ENCODE peak calls at places on chromosomes 5 and 9, in nine cellular contexts. T, Y, P, C, H, R, V, S and M are unnamed samples.

GRCh38 chr9:126205260-126205659 is 121.4 kb upstream of the MVB12B start:
- DNase-seq in T (no peak), Y (no peak), P (peak), C (no peak), H (no peak), R (no peak), V (no peak), S (no peak), M (no peak)

GRCh38 chr9:27572918-27573698 is at the start of gene C9orf72:
- DNase-seq in T (no peak), Y (peak), P (peak), C (peak), H (no peak), R (peak), V (peak), S (peak), M (peak)

GRCh38 chr5:13640270-13640669 is 304.2 kb downstream of the DNAH5 start:
- DNase-seq in T (peak), Y (no peak), P (no peak), C (no peak), H (no peak), R (no peak), V (no peak), S (no peak), M (no peak)

GRCh38 chr5:25327173-25327572 is 682.4 kb upstream of the CDH10 start:
- DNase-seq in T (no peak), Y (no peak), P (no peak), C (no peak), H (no peak), R (no peak), V (no peak), S (no peak), M (no peak)

GRCh38 chr5:150511641-150512367 is 3.9 kb downstream of the NDST1 start:
- DNase-seq in T (peak), Y (no peak), P (no peak), C (peak), H (no peak), R (no peak), V (peak), S (peak), M (peak)

GRCh38 chr5:126098330-126099017 is 324.7 kb upstream of the GRAMD2B start:
- DNase-seq in T (no peak), Y (no peak), P (no peak), C (no peak), H (no peak), R (no peak), V (no peak), S (peak), M (no peak)

GRCh38 chr9:21993893-21994525 is at the start of gene CDKN2A:
- DNase-seq in T (no peak), Y (peak), P (peak), C (peak), H (peak), R (peak), V (peak), S (peak), M (no peak)

GRCh38 chr5:92019376-92019990 is 636.4 kb upstream of the ARRDC3 start:
- DNase-seq in T (peak), Y (no peak), P (no peak), C (no peak), H (no peak), R (no peak), V (no peak), S (peak), M (no peak)

DNA sequence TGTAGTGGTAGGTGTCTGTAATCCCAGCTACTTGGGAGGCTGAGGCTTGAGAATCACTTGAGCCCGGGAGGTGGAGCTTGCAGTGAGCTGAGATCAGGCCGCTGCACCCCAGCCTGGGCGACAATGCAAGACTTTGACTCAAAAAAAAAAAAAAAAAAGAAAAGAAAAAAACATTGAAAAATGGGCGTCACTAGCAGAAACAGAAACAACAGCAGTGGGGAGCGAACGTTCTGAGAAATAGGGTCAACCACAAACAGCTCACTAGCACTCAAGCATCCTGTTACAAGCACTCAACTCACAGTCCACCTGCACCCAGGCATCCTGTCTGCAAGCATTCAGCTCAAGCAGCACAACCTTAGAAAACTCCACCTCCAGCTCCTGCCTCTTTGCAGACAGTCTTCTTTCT is 17.2 kb downstream of the TRIM14 start:
- DNase-seq in T (no peak), Y (peak), P (peak), C (no peak), H (peak), R (peak), V (peak), S (peak), M (no peak)
- H3K27ac ChIP-seq in T (no peak), Y (no peak), P (peak), C (no peak), H (no peak), R (no peak), V (no peak), S (no peak), M (no peak)

GRCh38 chr5:132500244-132500930 is 9.8 kb upstream of the IRF1 start:
- DNase-seq in T (no peak), Y (peak), P (no peak), C (peak), H (no peak), R (no peak), V (peak), S (no peak), M (no peak)
- H3K27ac ChIP-seq in T (peak), Y (peak), P (no peak), C (no peak), H (no peak), R (peak), V (peak), S (no peak), M (no peak)

DNA sequence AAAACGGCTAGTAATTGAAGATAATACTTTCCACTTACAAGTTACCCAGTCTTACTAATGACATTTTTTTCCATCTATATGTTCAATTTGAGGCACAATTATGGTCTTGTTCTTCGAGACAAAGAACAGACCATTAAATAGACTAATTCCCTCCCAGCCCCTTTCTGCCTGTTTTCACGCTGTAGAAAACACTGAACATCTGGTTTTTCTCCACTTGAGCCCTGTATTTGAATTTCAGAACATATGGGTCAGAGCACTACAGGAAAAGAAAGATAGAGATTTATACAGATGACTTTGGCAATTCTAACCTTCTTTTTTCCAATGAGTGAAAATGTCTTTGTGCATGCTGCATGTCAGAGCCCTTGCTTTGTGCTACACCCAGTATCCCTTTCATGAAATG is 506.9 kb downstream of the LRRC70 start:
- DNase-seq in T (no peak), Y (no peak), P (no peak), C (no peak), H (no peak), R (no peak), V (no peak), S (no peak), M (no peak)
- H3K27ac ChIP-seq in T (no peak), Y (no peak), P (no peak), C (no peak), H (no peak), R (no peak), V (no peak), S (no peak), M (no peak)

GRCh38 chr5:119321569-119322311 is 34.1 kb upstream of the TNFAIP8 start:
- DNase-seq in T (no peak), Y (no peak), P (no peak), C (no peak), H (no peak), R (no peak), V (no peak), S (no peak), M (no peak)

GRCh38 chr5:119319401-119319800 is 36.4 kb upstream of the TNFAIP8 start:
- DNase-seq in T (no peak), Y (no peak), P (no peak), C (no peak), H (no peak), R (no peak), V (no peak), S (no peak), M (no peak)

GRCh38 chr5:119322312-119322947 is 33.4 kb upstream of the TNFAIP8 start:
- DNase-seq in T (no peak), Y (no peak), P (no peak), C (no peak), H (no peak), R (no peak), V (no peak), S (no peak), M (no peak)

GRCh38 chr5:119318256-119318914 is 37.4 kb upstream of the TNFAIP8 start:
- DNase-seq in T (no peak), Y (no peak), P (no peak), C (no peak), H (no peak), R (no peak), V (no peak), S (no peak), M (no peak)

DNA sequence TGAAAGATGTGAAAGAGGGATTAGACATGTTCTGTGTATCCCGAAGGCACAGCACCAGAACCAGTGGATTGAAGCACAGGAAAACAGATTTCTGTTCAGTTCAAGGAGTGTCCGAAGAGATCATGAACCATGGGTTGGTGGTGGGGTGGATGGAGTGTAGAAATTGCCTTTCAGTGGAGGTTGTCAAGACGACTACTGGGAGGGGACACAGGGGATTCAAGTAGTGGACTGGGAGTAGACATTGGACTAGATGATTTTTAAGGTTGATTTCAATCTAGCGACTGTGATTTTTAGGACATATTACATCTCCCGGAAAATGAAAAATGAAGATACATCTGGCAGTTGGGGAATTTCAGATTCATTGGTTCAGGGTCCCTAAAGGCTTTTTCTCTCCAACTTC is 35.9 kb upstream of the TNFAIP8 start:
- DNase-seq in T (no peak), Y (no peak), P (no peak), C (no peak), H (no peak), R (no peak), V (no peak), S (no peak), M (no peak)
- H3K27ac ChIP-seq in T (peak), Y (no peak), P (no peak), C (no peak), H (no peak), R (no peak), V (no peak), S (no peak), M (no peak)

DNA sequence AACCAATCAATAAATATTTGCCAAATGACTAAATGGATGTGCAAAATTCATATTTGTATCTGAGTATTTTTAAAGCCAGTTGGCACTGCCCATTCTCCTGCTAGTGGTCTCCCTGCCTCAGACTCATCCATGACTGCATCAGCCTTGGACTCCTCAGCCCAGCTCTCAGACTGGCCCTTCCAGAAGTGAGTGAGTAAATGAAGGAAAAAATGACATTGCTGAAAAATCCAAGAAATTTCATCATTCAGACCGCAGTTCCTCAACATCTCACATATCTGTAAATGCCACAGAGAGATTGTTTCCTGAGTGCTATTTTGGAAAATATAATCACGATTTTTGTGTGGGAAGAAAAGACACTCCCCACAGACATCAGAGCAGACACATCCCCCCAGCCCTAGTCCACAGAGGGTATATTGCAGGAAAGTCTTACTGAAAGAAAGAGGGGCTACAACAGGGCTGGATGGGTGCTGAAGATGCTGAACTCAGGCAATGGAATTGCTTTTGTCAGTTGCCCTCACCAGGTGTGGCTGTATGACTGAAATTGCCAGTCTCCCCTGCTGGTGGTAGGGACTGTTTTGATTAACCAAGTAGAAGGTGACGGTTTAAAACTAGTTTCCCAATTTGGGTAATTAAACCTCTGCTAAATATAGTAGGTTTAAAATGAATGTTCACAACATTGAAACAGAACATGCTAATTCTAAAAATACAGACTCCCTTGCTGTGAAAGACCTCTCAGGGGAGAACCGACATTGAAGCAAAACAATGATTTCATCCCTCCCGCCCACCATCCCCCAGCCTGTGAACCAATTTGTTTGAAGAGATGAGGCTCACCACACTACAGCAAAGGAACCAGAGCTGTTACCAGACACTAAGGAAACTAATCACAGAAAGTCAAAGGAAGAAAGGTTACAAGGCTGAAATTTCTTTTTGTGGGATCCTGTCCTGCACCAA is 158.8 kb downstream of the DEPDC1B start:
- DNase-seq in T (no peak), Y (no peak), P (peak), C (no peak), H (no peak), R (no peak), V (no peak), S (peak), M (no peak)
- H3K27ac ChIP-seq in T (peak), Y (no peak), P (peak), C (no peak), H (no peak), R (no peak), V (no peak), S (no peak), M (no peak)

GRCh38 chr5:158967566-158967965 is 132.2 kb downstream of the EBF1 start:
- DNase-seq in T (peak), Y (no peak), P (no peak), C (no peak), H (no peak), R (no peak), V (no peak), S (peak), M (no peak)

GRCh38 chr5:158968160-158968559 is 131.6 kb downstream of the EBF1 start:
- DNase-seq in T (no peak), Y (no peak), P (no peak), C (no peak), H (no peak), R (no peak), V (no peak), S (no peak), M (no peak)

GRCh38 chr5:158975363-158975762 is 124.4 kb downstream of the EBF1 start:
- DNase-seq in T (no peak), Y (no peak), P (no peak), C (no peak), H (no peak), R (no peak), V (no peak), S (no peak), M (no peak)

GRCh38 chr5:158966691-158967090 is 133.0 kb downstream of the EBF1 start:
- DNase-seq in T (no peak), Y (no peak), P (no peak), C (no peak), H (no peak), R (no peak), V (no peak), S (no peak), M (no peak)

DNA sequence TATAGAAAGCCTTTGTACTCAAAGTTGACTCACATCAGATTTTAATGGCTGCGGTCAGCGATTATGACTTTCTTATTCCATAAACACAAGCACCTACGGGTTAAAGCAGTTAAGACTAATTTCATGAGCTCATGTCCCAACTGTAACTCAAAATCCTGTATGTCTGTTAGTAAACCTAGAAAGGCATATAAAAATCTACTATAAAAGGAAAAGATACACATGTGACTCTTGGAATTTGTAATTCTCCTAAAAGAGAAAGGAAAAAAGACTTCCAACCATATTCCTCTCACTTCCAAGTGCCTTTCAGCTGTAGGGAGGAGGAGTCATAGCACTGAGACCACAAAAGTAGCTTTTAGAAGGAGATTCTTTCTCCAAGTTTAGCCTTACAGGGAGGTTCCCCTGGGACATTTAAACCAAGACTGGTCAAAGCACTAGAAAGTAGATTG is 129.1 kb downstream of the EBF1 start:
- DNase-seq in T (no peak), Y (no peak), P (no peak), C (no peak), H (no peak), R (no peak), V (no peak), S (peak), M (no peak)
- H3K27ac ChIP-seq in T (no peak), Y (no peak), P (no peak), C (no peak), H (no peak), R (no peak), V (no peak), S (no peak), M (no peak)

GRCh38 chr9:127612993-127613954 is 1.2 kb downstream of the STXBP1 start:
- DNase-seq in T (peak), Y (peak), P (no peak), C (peak), H (peak), R (peak), V (peak), S (peak), M (no peak)

GRCh38 chr9:127614961-127615360 is 2.9 kb downstream of the STXBP1 start:
- DNase-seq in T (no peak), Y (no peak), P (no peak), C (no peak), H (no peak), R (no peak), V (no peak), S (no peak), M (no peak)

GRCh38 chr9:127608104-127608966 is 3.7 kb upstream of the STXBP1 start:
- DNase-seq in T (peak), Y (peak), P (no peak), C (peak), H (peak), R (peak), V (peak), S (peak), M (peak)

DNA sequence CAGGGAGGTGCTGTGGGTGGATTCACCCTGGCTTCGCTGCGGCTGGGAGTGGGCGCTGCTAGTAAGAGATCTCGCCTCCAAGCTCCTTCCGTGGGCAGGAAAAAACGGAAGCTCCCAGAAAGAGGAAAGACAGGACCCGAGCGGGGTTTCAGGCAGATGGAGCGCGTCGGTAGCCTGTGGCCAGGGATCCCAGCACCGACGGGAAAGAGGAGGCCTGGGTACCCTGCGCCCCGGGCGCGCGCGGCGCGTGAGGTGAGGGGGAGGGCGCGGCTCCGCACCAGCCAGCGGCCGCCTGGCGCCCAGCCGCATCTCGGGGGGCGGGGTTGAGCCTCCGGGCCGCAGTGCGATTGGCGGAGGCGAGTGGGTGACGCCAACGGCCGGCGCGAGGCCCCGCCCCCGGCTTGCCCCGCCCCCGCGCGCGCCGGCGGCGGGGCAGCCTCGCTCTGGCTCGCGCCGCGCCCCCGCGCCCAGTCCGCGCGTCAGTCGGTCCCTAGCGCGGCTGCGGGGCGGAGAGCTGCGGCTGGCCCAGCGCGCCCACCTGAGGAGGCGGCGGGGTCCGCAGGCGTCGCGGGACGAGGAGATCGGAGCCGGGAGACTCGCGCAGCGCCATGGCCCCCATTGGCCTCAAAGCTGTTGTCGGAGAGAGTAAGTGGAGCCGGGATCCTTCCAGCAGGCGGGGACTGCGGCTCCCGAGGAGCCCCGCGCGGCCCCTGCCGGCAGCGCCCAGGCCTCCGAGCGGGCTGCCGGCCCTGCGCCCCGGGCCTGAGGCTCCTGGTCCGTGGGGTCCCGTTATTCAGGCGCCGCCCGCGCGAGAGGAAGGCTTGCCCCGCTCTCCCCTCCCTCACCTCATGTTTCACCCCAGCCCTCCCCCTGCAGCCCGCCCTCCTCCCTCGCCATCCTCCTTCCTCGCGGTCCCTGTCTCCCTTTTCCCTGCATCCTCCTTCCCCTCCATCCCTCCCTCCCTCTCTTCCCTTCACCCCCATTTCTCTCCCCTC is at the start of gene STXBP1:
- DNase-seq in T (peak), Y (peak), P (peak), C (peak), H (peak), R (peak), V (peak), S (peak), M (peak)
- H3K27ac ChIP-seq in T (peak), Y (peak), P (no peak), C (peak), H (no peak), R (peak), V (peak), S (peak), M (peak)

GRCh38 chr5:32020971-32021370 is 153.1 kb downstream of the GOLPH3 start:
- DNase-seq in T (no peak), Y (no peak), P (no peak), C (no peak), H (no peak), R (no peak), V (no peak), S (no peak), M (no peak)
- H3K27ac ChIP-seq in T (no peak), Y (no peak), P (no peak), C (no peak), H (no peak), R (no peak), V (no peak), S (no peak), M (no peak)

DNA sequence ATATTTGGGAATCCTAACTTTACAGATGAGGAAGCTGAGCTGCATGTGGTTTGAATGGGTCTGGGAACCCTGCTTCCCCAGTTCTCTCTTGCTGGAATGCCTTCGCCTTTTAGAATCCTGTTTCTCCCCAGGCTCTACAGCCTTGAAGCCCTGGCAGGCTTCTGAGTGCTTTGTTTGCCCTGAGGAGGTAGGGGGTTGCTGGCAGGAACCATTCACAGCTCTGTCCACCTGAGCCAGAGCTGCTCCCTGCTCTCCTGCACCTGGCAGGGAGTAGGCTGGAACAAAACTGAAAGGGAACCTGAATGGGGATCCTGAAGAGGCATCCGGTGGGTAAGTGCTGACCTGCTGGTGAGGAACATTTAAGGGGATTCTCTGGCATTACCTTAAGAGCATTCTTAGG is 33.0 kb downstream of the KIF4B start:
- DNase-seq in T (no peak), Y (no peak), P (no peak), C (no peak), H (peak), R (no peak), V (no peak), S (no peak), M (no peak)
- H3K27ac ChIP-seq in T (no peak), Y (no peak), P (no peak), C (no peak), H (peak), R (no peak), V (no peak), S (no peak), M (no peak)